ENCODE peak calls at places on chromosomes 13 and 19, in five cellular contexts. B, F, K, H and I are unnamed samples.

GRCh38 chr13:43154083-43154739 is 130.8 kb downstream of the DNAJC15 start:
- DNase-seq in H (no peak), B (no peak), K (no peak), F (peak; percentile 52), I (no peak)

GRCh38 chr19:29401712-29402421 is 123.9 kb upstream of the VSTM2B start:
- DNase-seq in K (no peak), B (no peak), H (no peak), F (no peak), I (no peak)

GRCh38 chr19:39841041-39841440 is 5.1 kb downstream of the FBL start:
- DNase-seq in B (no peak), K (no peak), F (no peak), H (no peak), I (no peak)

GRCh38 chr13:111664696-111665095 is 344.3 kb downstream of the TEX29 start:
- DNase-seq in K (no peak), F (no peak), B (no peak), H (no peak), I (no peak)

GRCh38 chr19:35539850-35540249 is 5.6 kb upstream of the TMEM147 start:
- DNase-seq in K (no peak), H (no peak), F (no peak), B (no peak), I (no peak)

GRCh38 chr13:24605923-24606372 is 74.3 kb upstream of the ATP12A start:
- DNase-seq in H (peak; percentile 31), K (peak; percentile 49), F (peak; percentile 59), B (no peak), I (no peak)

GRCh38 chr19:14434543-14435319 is 1.6 kb downstream of the PKN1 start:
- DNase-seq in H (peak; percentile 68), B (peak; percentile 36), K (peak; percentile 64), F (peak; percentile 88), I (peak; percentile 12)

GRCh38 chr13:106242554-106242953 is 292.9 kb downstream of the EFNB2 start:
- DNase-seq in H (no peak), K (no peak), F (no peak), B (no peak), I (no peak)

GRCh38 chr19:1839658-1840540 is 8.4 kb downstream of the REXO1 start:
- DNase-seq in H (no peak), F (no peak), B (no peak), K (no peak), I (no peak)

GRCh38 chr13:103883152-103883551 is 816.9 kb upstream of the SLC10A2 start:
- DNase-seq in B (peak; percentile 31), K (peak; percentile 40), H (peak; percentile 96), F (peak; percentile 96), I (peak; percentile 90)

GRCh38 chr13:45705145-45705695 is 3.1 kb downstream of the CBY2 start:
- DNase-seq in F (no peak), B (no peak), K (no peak), H (no peak), I (no peak)

GRCh38 chr13:45704211-45704739 is 2.2 kb downstream of the CBY2 start:
- DNase-seq in H (no peak), K (no peak), B (no peak), F (no peak), I (no peak)

GRCh38 chr13:45702869-45703391 is 810 bp downstream of the CBY2 start:
- DNase-seq in H (no peak), K (no peak), F (no peak), B (no peak), I (no peak)

GRCh38 chr13:45702088-45702487 is at the start of gene CBY2:
- DNase-seq in B (no peak), F (no peak), K (no peak), H (no peak), I (no peak)

DNA sequence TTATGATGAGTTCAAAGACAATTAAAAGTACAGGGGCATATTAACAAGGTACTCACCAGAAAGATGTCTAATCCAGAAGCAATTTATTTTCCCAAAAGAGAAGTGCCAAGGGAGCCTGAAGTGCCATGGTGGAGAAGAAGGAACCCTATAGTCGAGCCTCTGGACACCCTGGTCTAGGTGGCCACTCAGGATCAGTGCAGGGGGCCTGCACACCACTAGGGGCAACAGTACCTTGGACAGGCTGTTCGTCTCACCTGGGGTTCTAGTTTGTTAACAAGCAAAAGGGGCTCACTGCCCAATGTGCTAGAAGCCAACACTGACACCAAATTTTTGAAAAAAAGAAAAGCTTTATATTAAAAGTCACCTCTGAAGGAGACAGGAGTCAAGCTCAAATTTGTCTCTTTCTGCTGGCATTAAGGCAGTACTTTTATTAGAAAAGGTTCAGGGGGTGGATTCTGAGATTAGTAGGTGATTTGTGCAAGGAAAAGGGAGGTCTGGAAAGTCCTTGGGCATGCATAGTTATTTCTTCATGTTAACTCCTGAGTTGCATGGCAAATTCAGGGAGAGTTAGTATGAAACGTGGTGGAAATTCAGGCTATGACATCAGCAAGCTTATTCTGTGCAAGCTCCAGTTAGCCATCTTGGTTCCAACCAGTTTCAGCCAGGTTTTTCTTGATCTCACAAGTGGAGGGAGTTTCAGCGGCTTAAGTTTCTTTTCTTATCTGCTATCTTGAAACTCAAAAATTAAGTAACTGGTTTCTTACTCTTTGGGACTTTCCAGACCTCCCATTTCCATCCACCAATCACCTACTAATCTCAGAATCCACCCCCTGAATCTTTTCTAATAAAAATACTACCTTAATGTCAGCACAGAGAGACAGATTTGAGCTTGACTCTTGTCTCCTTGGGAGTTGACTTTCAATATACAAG is 884 bp upstream of the CBY2 start:
- DNase-seq in F (no peak), K (no peak), B (no peak), H (no peak), I (no peak)
- H3K4me3 ChIP-seq in F (no peak overlapping the region), K (no peak overlapping the region), B (no peak overlapping the region), H (no peak overlapping the region), I (no peak overlapping the region)

DNA sequence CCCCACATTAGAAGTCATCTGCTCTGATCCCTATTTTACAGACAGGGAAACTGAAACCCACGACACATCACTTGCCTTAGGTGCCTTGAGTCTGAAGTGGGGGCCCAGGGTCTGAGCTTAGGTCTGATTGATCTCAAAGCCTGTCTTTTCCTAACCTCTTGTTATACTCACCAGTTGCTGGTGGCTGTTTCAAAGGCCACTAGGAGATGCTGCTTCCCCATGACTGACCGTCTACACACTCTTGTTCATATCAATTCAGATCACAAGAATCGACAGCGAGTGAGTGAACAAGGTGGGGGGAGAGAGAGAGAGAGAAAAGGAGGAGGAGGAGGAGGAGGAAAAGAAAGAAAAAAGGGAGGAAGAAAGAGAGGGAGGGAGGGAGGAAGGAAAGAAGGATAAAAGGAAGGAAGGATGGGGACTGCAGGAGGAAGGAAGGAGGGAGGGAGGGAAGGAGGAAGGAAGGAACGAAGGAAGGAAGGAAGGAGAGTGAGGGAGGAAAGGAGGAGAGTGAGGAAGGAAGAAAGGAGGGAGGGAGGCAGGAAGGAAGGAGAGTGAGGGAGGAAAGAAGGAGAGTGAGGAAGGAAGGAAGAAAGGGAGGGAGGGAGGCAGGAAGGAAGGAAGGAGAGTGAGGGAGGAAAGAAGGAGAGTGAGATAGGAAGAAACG is 3.3 kb downstream of the OR10H1 start:
- DNase-seq in H (no peak), B (no peak), K (peak; percentile 40), F (no peak), I (no peak)
- TF ChIP-seq CTCF in H (no peak), B (no peak), K (peak; percentile 35), F (no peak), I (no peak)

GRCh38 chr13:75721307-75721706 is 85.2 kb downstream of the LMO7 start:
- DNase-seq in B (no peak), H (no peak), F (no peak), K (no peak), I (no peak)

GRCh38 chr13:75723927-75724326 is 87.8 kb downstream of the LMO7 start:
- DNase-seq in K (no peak), F (no peak), H (no peak), B (no peak), I (no peak)

GRCh38 chr13:75725784-75726183 is 89.7 kb downstream of the LMO7 start:
- DNase-seq in B (no peak), K (no peak), F (no peak), H (no peak), I (no peak)

GRCh38 chr13:75724742-75725504 is 88.8 kb downstream of the LMO7 start:
- DNase-seq in H (no peak), B (no peak), F (no peak), K (no peak), I (no peak)

GRCh38 chr13:75726313-75726712 is 90.2 kb downstream of the LMO7 start:
- DNase-seq in H (no peak), F (no peak), K (no peak), B (no peak), I (no peak)
- H3K4me3 ChIP-seq in H (no peak overlapping the region), F (no peak overlapping the region), K (no peak overlapping the region), B (peak overlapping the region; percentile 15), I (no peak overlapping the region)

GRCh38 chr19:18995804-18996241 is 37.5 kb downstream of the SUGP2 start:
- DNase-seq in F (peak; percentile 94), K (peak; percentile 72), H (peak; percentile 94), B (no peak), I (peak; percentile 81)
- TF ChIP-seq CTCF in F (peak; percentile 90), K (peak; percentile 65), H (peak; percentile 92), B (no peak), I (peak; percentile 90)

GRCh38 chr19:44943801-44944249 is 1.8 kb downstream of the APOC4 start:
- DNase-seq in K (peak; percentile 86), F (no peak), B (no peak), H (no peak), I (no peak)
- H3K4me3 ChIP-seq in K (no peak overlapping the region), F (no peak overlapping the region), B (no peak overlapping the region), H (no peak overlapping the region), I (no peak overlapping the region)

GRCh38 chr13:36819064-36819810 is at the start of gene RFXAP:
- DNase-seq in F (peak; percentile 90), K (peak; percentile 92), H (peak; percentile 83), B (peak; percentile 41), I (peak; percentile 70)
- TF ChIP-seq CTCF in F (no peak), K (no peak), H (no peak), B (peak; percentile 24), I (no peak)

DNA sequence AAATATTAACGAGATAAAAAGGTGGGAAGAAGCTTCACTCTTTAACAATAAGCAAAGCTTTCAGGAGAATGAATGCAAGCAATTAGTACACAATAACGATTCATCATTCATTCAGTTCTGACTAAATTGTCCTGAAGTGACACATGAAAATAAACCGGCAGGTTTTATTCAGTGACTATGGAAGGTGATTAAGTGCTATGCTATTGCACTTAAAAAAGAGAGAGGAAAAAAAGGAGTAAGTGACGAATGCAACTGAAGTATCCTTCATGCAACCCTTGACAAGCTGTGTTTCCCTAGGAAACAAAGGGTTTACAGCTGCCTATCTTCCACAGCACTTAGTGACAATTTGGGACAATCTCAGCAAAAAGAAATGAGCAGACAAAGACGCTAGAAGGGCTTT is 1.4 kb downstream of the LIG4 start:
- DNase-seq in F (no peak), K (no peak), H (peak; percentile 20), B (no peak), I (no peak)
- H3K4me3 ChIP-seq in F (peak overlapping the region; percentile 68), K (no peak overlapping the region), H (peak overlapping the region; percentile 54), B (peak overlapping the region; percentile 79), I (peak overlapping the region; percentile 41)

GRCh38 chr13:100751826-100752225 is 77.2 kb upstream of the TMTC4 start:
- DNase-seq in B (no peak), H (no peak), F (no peak), K (no peak), I (no peak)
- TF ChIP-seq CTCF in B (no peak), H (no peak), F (no peak), K (no peak), I (no peak)